ENCODE peak calls at places on chromosomes 16 and 17, in seven cellular contexts. M is H1, S is neuronal stem cell, Z is IMR-90, D is H9, T is mesendoderm, Q is mesenchymal stem cell. W is an unnamed sample.

GRCh38 chr17:2932946-2933345 is 130.5 kb downstream of the OR1D5 start:
- DNase-seq in S (no peak), Z (no peak), D (peak), T (no peak), Q (no peak), M (no peak), W (no peak)

GRCh38 chr16:4882633-4883285 is 35.5 kb downstream of the UBN1 start:
- DNase-seq in D (no peak), M (no peak), Z (peak), T (no peak), Q (peak), S (no peak), W (no peak)

GRCh38 chr17:70775667-70776066 is 606.3 kb downstream of the KCNJ2 start:
- DNase-seq in S (no peak), Z (no peak), T (no peak), D (no peak), M (no peak), Q (no peak), W (no peak)

GRCh38 chr16:4937782-4938682 is 1.1 kb upstream of the PPL start:
- DNase-seq in D (no peak), Q (no peak), Z (no peak), S (no peak), M (no peak), T (no peak), W (no peak)

GRCh38 chr16:22784690-22785214 is 29.2 kb upstream of the HS3ST2 start:
- DNase-seq in M (no peak), T (no peak), S (no peak), D (no peak), Z (no peak), Q (no peak), W (no peak)

GRCh38 chr17:72538443-72538842 is 417.6 kb downstream of the SOX9 start:
- DNase-seq in D (no peak), Z (no peak), M (no peak), T (no peak), S (no peak), Q (no peak), W (no peak)

GRCh38 chr17:14015286-14015685 is 54.0 kb upstream of the COX10 start:
- DNase-seq in S (no peak), M (no peak), Z (no peak), D (no peak), Q (no peak), T (no peak), W (no peak)

GRCh38 chr17:45730192-45730591 is 53.9 kb upstream of the CRHR1 start:
- DNase-seq in Z (no peak), D (peak), S (no peak), M (no peak), Q (no peak), T (no peak), W (no peak)

GRCh38 chr16:14375132-14375491 is 254.9 kb downstream of the PARN start:
- DNase-seq in T (no peak), M (no peak), D (no peak), Z (peak), S (no peak), Q (no peak), W (peak)

GRCh38 chr16:17921357-17921978 is 415.1 kb downstream of the NPIPA8 start:
- DNase-seq in S (no peak), Q (no peak), M (peak), D (peak), T (peak), Z (no peak), W (peak)

GRCh38 chr17:77892469-77893143 is 65.9 kb upstream of the TNRC6C start:
- DNase-seq in Z (no peak), M (peak), T (peak), Q (peak), S (peak), D (peak), W (peak)

GRCh38 chr16:14454391-14454790 is 175.7 kb downstream of the PARN start:
- DNase-seq in Z (peak), M (no peak), D (no peak), S (no peak), Q (no peak), T (no peak), W (no peak)

DNA sequence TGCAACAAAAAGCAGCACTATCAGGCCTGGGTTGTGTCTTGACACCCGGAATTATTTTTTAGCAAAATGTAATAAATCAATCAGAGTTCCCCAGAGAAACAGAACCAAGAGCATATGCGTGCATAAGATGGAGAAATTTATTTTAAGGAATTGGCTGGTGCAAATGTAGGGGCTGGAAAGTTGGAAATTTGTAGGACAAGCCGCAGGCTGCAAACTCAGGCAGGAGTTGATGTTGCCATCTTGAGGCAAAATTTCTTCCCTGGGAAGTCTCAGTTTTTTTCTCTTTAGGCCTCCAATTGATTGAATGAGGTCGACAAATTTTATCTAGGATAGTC is 158.9 kb upstream of the FAM20A start:
- DNase-seq in T (no peak), Q (no peak), Z (no peak), M (no peak), D (no peak), S (no peak), W (no peak)
- H2AK5ac ChIP-seq in T (no peak), Q (no peak), Z (no peak), M (no peak), D (no peak), S (no peak), W (no peak)

GRCh38 chr16:11552445-11552844 is 34.3 kb downstream of the LITAF start:
- DNase-seq in S (no peak), T (no peak), M (no peak), Z (no peak), Q (no peak), D (no peak), W (no peak)
- H2AK5ac ChIP-seq in S (no peak), T (no peak), M (no peak), Z (no peak), Q (no peak), D (no peak), W (no peak)

DNA sequence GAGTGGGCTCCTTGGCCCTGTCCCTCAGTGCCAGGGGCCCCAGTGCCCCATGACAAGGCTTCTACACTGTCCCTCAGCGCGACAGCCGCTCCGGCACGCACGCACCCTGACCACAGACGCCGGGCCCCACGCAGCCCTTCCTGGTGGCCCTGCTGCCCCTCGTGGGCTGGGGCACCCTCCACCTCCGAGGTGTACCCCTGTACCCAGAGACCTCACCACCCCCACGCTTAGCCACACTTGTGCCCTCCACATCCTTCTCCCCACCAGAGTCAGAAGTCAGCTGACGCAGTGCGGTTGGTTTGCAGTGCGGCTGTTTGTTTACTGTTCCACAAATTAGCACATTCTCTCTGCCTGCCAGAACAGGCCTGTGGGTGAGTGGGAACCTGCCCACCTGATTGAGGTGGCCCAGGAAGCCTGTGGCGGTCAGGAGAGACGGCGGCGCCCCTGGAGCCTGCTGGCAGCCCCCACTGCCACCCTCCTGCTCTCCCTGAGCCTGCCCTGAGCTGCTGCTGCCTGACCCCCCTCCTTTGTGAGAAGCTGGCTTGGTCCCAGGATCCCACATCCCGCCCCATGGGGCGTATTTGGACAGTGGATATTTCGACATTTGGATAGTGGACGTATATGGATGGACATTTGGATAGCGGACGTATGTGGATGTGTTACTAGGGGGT is 38.0 kb upstream of the CDH15 start:
- DNase-seq in S (no peak), D (no peak), M (no peak), Z (no peak), T (no peak), Q (no peak), W (no peak)
- H2AK5ac ChIP-seq in S (no peak), D (no peak), M (no peak), Z (no peak), T (no peak), Q (no peak), W (no peak)

DNA sequence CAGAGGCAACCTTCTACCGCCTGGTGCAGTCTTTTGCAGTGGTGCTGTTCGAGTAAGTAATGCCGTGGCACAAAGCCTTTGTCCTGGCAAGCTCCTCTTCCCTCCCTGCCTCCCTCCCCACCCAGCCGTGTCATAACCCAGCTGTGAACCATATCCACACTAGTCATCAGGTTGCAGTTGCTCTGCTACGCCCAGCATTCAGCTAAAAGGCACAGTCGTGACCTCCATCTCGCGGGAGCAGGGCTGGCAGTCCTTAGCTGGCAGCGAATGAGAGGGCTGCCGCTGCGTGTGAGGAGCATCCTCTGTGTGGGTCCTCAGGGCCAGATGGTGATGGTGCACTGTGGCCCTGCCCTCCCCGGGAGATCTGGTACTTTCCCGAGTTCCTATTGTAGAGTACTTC is 39.3 kb downstream of the CIBAR2 start:
- DNase-seq in T (no peak), M (no peak), S (no peak), D (no peak), Q (no peak), Z (peak), W (no peak)
- H2AK5ac ChIP-seq in T (no peak), M (no peak), S (peak), D (no peak), Q (no peak), Z (peak), W (no peak)

DNA sequence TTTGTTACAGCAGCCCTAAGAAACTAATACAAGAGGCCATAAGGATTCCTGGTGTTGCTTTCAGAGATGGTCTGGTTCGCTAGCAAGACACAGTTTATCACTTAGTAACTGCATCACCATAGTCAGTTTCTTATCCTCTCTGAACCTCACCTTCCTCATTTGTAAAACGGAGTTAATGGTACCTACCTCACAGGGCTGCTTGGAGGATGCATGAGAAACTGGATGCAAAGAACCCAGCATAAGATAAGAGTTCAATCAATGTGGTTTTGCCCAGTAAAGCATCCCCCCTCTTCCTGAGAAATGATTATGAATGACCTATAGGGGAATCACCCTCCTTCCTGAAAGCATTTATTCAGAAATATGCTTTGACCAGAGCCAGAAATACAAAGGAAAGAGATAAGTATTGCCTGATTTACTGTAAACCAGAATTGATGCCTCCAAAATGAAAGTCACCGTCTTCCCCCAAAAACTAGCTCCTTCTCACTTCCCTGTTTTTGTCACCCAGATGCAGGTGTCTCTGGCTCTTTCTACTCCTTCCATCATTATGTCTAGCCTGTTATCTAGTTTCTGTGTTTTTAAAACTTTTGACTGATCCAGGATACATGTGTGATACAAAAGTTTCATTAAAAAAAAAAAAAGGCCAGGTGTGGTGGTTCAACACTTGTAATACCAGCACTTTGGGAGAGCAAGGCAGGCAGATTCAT is 2.8 kb upstream of the TEFM start:
- DNase-seq in S (no peak), T (no peak), Q (no peak), M (no peak), Z (no peak), D (no peak), W (no peak)
- H2AK5ac ChIP-seq in S (no peak), T (no peak), Q (no peak), M (no peak), Z (no peak), D (no peak), W (no peak)

GRCh38 chr17:75501378-75502071 is 13.8 kb downstream of the CASKIN2 start:
- DNase-seq in Q (no peak), D (no peak), T (no peak), S (no peak), M (no peak), Z (no peak), W (no peak)

GRCh38 chr17:75498726-75499213 is 16.6 kb downstream of the CASKIN2 start:
- DNase-seq in Q (no peak), Z (no peak), S (no peak), M (no peak), T (peak), D (peak), W (peak)

GRCh38 chr17:75500419-75501216 is 14.7 kb downstream of the CASKIN2 start:
- DNase-seq in T (no peak), Z (no peak), D (no peak), M (no peak), S (no peak), Q (no peak), W (no peak)

GRCh38 chr17:75498019-75498725 is 17.2 kb downstream of the CASKIN2 start:
- DNase-seq in Q (no peak), M (no peak), Z (no peak), S (no peak), T (no peak), D (no peak), W (no peak)

DNA sequence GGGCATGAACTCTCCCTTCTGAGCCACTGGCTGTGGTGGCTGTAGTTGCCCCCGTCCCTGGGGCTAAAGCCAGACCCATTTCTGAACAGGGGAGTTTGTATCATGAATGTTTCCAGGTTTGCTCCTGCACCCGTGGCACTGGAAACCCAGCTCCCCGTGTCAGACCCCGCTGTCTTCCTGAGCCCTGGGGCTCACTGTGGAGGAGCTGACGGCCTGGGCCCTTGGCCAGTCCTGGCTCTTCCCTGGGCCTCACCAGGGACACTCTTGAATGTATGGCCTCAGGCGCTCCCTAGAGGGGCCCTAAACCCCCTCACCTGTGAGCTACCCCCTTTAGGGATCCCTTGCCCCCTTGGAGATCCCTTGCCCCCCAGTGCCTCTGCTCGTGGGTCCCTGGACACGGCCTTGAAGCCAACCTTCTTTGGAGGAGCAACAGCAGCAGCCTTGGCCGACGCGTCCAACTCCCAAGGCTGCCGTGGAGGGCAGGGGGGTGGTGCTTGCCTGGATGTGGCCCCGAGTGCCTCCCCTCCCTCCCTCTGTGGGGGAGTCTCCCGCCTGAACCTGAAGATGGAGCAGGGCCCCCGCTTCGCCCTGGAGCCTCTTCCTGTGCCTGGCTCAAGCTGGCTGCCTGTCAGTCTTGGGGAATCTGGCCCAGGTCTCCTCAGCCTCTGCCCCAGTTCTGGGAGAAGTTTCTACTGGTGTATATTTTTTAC is 15.9 kb downstream of the CASKIN2 start:
- DNase-seq in S (no peak), T (no peak), Z (no peak), D (no peak), Q (no peak), M (no peak), W (no peak)
- H2AK5ac ChIP-seq in S (peak), T (no peak), Z (no peak), D (no peak), Q (no peak), M (no peak), W (no peak)

DNA sequence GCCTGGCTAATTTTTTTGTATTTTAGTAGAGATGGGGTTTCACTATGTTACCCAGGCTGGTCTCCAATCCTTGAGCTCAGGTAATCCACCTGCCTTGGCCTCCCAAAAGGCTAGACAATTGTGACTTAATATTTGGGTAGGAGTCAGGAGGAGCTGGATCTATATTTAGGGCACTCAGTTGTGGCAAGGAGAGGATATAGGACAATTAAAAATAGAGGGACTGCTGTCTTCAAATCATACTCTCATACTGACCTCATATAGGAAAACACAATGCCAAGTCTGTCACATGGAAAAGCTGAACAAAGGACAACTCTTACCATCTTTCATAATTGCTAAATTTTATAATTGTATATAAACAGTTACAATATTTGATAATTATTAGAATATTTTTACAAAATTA is 17.1 kb downstream of the IRX3 start:
- DNase-seq in D (no peak), S (no peak), T (no peak), M (no peak), Z (no peak), Q (no peak), W (no peak)
- H2AK5ac ChIP-seq in D (no peak), S (no peak), T (no peak), M (no peak), Z (no peak), Q (no peak), W (no peak)

DNA sequence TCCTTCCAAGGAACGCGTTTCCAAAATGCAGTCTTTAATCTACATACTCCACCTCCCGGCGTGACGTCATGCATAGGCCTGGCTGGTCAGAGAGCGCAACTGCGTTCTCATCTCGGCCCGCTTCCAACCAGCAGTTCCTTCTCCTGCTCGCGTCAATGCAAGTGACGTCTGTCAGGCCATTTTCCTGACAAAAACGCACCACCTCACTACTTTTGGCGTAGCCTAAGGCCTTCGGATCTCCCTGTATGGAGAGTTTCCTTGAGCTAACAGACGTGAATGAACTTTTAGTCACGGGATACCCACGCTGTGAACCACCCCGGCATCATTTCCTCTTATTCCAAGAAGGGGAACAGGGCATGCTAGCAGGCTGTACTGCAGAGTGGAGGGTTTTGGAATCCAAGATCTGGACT is 25.0 kb downstream of the TEX14 start:
- DNase-seq in S (no peak), M (no peak), Z (peak), T (no peak), D (peak), Q (no peak), W (peak)
- H2AK5ac ChIP-seq in S (no peak), M (no peak), Z (no peak), T (no peak), D (no peak), Q (no peak), W (no peak)

DNA sequence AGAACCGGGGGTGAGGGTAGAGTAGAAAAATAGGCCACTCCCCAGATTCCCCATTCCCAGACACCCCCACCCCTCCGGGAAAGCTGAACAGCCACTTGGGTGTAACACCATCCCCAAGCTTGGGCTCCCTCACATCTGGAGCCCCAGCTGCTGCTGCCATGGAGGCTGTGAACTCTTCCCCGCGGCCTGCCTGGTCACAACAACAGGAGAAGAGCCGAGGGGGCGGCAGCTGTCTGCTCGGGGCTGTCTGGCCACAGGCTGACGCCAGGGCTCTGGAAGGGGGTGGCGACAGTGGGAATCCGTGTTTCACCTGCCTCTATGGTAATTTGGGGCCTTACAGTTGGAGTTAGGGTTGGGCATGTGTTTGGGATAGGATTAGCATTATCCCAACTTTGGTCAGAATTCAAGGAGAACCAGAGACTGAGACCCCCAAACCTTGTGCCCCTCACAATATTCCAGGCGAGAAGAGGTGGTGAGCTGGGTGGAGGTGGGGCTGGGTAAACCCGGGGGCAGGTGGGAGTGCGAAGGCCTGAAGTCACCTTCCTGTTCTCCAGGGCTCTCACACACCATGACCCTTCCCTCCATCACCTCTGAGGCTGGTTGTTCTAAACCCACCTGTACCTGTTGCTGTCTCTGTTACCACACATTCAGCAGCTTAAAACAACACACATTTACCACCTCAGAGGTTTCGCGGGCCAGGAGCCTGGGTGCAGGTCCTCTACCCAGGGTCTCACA is 29.7 kb upstream of the NXPH3 start:
- DNase-seq in M (no peak), T (no peak), Z (no peak), S (no peak), Q (no peak), D (peak), W (no peak)
- H2AK5ac ChIP-seq in M (peak), T (no peak), Z (no peak), S (peak), Q (no peak), D (no peak), W (no peak)

W was measured in trophoblast cell.